ENCODE peak calls at places on chromosomes 1 and 21, in four cellular contexts. Q, P, L and G are unnamed samples.

GRCh38 chr1:1291023-1291528 is 10.8 kb downstream of the SCNN1D start:
- DNase-seq in Q (peak; percentile 46), P (no peak), L (no peak), G (peak; percentile 61)

GRCh38 chr1:20380616-20381035 is 90.0 kb downstream of the VWA5B1 start:
- DNase-seq in Q (no peak), P (peak; percentile 23), L (peak; percentile 64), G (peak; percentile 79)

GRCh38 chr1:225866061-225866844 is 15.9 kb downstream of the TMEM63A start:
- DNase-seq in Q (no peak), P (no peak), L (no peak), G (no peak)

GRCh38 chr1:38872401-38873026 is 634 bp downstream of the MYCBP start:
- DNase-seq in Q (peak; percentile 27), P (no peak), L (no peak), G (no peak)

GRCh38 chr1:193799948-193800690 is 613.7 kb upstream of the B3GALT2 start:
- DNase-seq in Q (no peak), P (no peak), L (no peak), G (no peak)

GRCh38 chr1:92317836-92318493 is 19.1 kb downstream of the RPAP2 start:
- DNase-seq in Q (no peak), P (no peak), L (no peak), G (no peak)

GRCh38 chr1:27858072-27858948 is 14.0 kb upstream of the THEMIS2 start:
- DNase-seq in Q (peak; percentile 90), P (peak; percentile 56), L (peak; percentile 92), G (peak; percentile 85)

GRCh38 chr21:33196956-33197374 is 32.8 kb upstream of the IFNAR2 start:
- DNase-seq in Q (peak; percentile 59), P (peak; percentile 68), L (peak; percentile 78), G (peak; percentile 79)

GRCh38 chr1:211638723-211639122 is 36.7 kb downstream of the NEK2 start:
- DNase-seq in Q (peak; percentile 11), P (no peak), L (peak; percentile 36), G (no peak)

GRCh38 chr1:27643626-27644368 is 8.8 kb upstream of the FGR start:
- DNase-seq in Q (peak; percentile 65), P (peak; percentile 54), L (no peak), G (peak; percentile 63)

GRCh38 chr1:214050513-214051401 is 63.0 kb downstream of the PROX1 start:
- DNase-seq in Q (no peak), P (no peak), L (no peak), G (no peak)

GRCh38 chr1:49200738-49201137 is 424.0 kb upstream of the BEND5 start:
- DNase-seq in Q (no peak), P (no peak), L (no peak), G (no peak)

GRCh38 chr1:59678809-59679228 is 135.9 kb upstream of the HOOK1 start:
- DNase-seq in Q (no peak), P (peak; percentile 28), L (no peak), G (no peak)

GRCh38 chr1:225963735-225964530 is 22.9 kb upstream of the LEFTY2 start:
- DNase-seq in Q (no peak), P (no peak), L (peak; percentile 43), G (no peak)

GRCh38 chr1:175839678-175840669 is 96.6 kb upstream of the TNR start:
- DNase-seq in Q (no peak), P (no peak), L (no peak), G (no peak)

GRCh38 chr1:52635321-52636089 is 2.5 kb downstream of the SHISAL2A start:
- DNase-seq in Q (no peak), P (no peak), L (no peak), G (no peak)

DNA sequence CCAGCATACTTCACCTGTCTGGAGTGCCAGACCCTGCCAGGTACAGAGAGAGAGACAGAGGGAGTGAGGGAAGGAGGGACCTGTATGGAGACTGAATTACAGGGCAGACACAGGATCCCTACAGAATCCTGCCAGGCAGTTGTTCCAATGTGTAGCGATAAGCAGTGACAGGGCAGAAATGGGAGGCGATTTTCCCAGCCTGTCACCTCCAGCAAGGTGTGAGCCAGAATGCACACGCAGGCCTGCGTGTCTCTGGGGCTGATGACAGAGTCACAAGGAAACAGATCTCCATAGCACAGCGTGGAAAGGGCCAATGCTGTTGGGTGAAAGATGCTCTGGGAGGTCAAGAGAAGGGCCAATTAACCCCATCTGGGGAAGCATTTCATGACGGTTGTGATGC is 111.3 kb downstream of the HIVEP3 start:
- DNase-seq in Q (no peak), P (no peak), L (no peak), G (no peak)
- H3K4me1 ChIP-seq in Q (peaks cover 28% of the 10 kb centered on the region), P (peaks cover 11% of the 10 kb centered on the region), L (no peaks in the 10 kb centered on the region), G (peaks cover 21% of the 10 kb centered on the region)

DNA sequence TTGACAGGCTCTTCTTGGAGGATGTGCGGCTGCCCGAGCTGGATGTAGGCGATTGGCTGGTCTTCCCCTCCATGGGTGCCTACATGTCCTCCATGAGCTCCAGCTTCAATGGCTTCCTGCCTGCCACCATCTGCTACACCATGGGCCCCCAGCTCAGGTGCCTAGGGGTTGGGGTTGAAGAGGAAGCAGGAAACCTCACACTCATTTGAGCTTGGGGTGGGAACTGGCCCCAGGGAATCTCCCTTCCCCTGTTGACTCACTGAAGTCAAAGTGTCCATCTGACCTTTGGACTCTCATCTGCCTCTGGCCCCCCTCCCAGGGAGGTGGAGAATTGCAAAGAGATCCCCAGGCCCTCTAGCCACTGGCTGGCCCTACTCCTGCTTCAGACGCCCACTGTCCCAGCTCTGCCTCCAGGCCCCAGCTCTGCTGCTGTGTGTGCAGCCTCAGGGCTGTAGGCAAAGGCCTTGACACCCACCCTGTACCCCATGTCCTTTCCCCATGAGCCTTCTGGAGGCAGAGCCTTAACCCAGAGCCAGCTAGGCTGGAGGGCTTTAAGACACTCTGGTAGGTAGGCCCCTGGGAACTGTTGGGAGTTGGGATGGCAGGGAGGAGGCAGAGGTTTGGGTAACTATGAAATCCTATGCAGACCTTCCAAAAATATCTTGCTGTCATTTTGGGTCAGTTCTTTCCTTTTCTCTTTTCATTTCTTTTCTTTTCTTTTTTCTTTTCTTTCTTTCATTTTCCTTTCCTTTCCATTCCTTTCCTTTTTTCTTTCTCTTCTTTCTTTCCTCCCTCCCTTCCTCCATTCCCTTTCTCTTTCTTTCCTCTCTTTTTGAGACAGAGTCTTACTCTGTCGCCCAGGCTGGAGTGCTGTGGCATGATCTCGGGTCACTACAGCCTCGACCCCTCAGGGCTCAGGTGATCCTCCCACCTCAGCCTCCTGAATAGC is 66.9 kb upstream of the TINAGL1 start:
- DNase-seq in Q (no peak), P (no peak), L (no peak), G (no peak)
- TF ChIP-seq POLR2A in Q (no peak), P (no peak), L (no peak), G (no peak)

DNA sequence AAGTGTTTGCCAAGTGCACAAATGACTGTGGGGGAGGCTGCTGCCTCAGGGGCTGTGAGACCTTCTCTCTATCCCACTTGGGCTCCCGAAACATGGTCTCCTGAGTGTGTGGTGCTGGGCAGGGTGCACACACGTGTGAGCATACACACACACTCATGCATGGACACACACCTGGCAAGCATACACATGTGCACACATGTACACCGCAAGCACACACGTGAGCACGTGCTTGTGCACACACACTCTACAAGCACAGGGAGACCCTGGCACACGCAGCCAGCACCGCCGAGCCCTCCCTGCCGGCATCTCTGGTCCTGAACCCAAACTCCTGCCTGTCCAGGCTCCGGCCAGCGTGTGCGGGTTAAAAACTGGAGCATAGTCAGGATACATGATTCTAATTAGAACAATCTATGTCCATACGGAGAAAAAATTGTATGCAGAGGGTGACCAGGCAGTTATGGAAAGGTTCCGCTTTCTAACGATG is 79.4 kb upstream of the TTC34 start:
- DNase-seq in Q (no peak), P (no peak), L (no peak), G (no peak)
- H3K9me3 ChIP-seq in Q (no peaks in the 10 kb centered on the region), P (no peaks in the 10 kb centered on the region), L (no peaks in the 10 kb centered on the region), G (no peaks in the 10 kb centered on the region)

DNA sequence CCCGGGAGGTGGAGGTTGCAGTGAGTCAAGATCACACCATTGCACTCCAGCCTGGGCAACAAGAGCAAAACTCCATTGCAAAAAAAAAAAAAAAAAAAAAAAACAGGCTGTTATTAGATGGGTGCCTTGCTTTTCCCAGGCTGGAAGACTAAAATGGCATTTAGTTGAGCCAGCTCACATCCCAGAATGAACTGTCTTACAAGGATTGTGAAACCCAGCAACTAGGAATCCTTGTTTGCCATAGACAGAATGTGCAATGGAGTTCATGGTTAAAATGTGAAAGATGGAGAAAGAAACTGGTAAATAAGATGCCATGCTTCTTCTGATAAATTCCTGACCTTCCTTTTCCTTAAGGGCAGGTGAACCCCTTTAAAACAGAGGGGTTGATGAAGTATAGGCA is 215.8 kb upstream of the GREM2 start:
- DNase-seq in Q (no peak), P (no peak), L (no peak), G (no peak)
- H3K4me1 ChIP-seq in Q (no peaks in the 10 kb centered on the region), P (no peaks in the 10 kb centered on the region), L (no peaks in the 10 kb centered on the region), G (no peaks in the 10 kb centered on the region)

GRCh38 chr1:22454476-22455056 is 2.9 kb downstream of the ZBTB40 start:
- DNase-seq in Q (peak; percentile 61), P (no peak), L (no peak), G (peak; percentile 60)

GRCh38 chr1:22452401-22452963 is 831 bp downstream of the ZBTB40 start:
- DNase-seq in Q (no peak), P (no peak), L (no peak), G (no peak)

GRCh38 chr1:22450421-22451021 is 1.1 kb upstream of the ZBTB40 start:
- DNase-seq in Q (no peak), P (no peak), L (no peak), G (peak; percentile 31)

GRCh38 chr1:22453181-22453580 is 1.5 kb downstream of the ZBTB40 start:
- DNase-seq in Q (no peak), P (no peak), L (no peak), G (no peak)

GRCh38 chr1:22451702-22452400 is at the start of gene ZBTB40:
- DNase-seq in Q (peak; percentile 97), P (peak; percentile 88), L (peak; percentile 99), G (peak; percentile 98)
- TF ChIP-seq POLR2A in Q (no peak), P (peak; percentile 39), L (peak; percentile 24), G (no peak)

GRCh38 chr1:228241259-228241658 is 33.4 kb downstream of the OBSCN start:
- DNase-seq in Q (no peak), P (no peak), L (no peak), G (peak; percentile 14)
- H3K9me3 ChIP-seq in Q (peaks cover 63% of the 10 kb centered on the region), P (peaks cover 39% of the 10 kb centered on the region), L (peaks cover 19% of the 10 kb centered on the region), G (no peaks in the 10 kb centered on the region)

DNA sequence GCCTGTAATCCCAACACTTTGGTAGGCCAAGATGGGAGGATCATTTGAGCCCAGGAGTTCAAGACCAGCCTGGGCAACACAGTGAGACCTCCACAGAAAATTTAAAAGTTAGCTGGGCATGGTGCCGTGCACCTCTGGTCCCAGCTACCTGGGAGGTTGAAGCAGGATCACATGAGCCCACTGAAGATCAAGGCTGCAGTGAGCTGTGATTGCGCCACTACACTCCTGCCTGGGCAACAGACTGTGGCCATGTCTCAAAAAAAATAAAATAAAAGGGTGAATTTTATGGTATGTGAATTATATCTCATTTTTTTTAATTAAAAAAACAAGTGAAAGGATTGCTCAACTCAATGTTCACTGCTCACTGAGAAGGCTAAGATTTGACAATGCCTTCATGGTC is 8.7 kb downstream of the ARID4B start:
- DNase-seq in Q (no peak), P (no peak), L (no peak), G (no peak)
- H3K4me1 ChIP-seq in Q (peaks cover 90% of the 10 kb centered on the region), P (no peaks in the 10 kb centered on the region), L (peaks cover 36% of the 10 kb centered on the region), G (peaks cover 47% of the 10 kb centered on the region)